ENCODE peak calls at places on chromosome 20, in six cellular contexts. One of them, this sample, is unnamed.

GRCh38 chr20:50708845-50709555 is 17.7 kb upstream of the RIPOR3 start:
- DNase-seq in GM12878: no peak
- DNase-seq in IMR-90: no peak
- DNase-seq in ovary: no peak
- DNase-seq in H1: no peak
- DNase-seq in A549: no peak
- DNase-seq in this sample: no peak

GRCh38 chr20:16803965-16804792 is 56.0 kb downstream of the OTOR start:
- DNase-seq in GM12878: no peak
- DNase-seq in IMR-90: peak; percentile 48
- DNase-seq in ovary: peak; percentile 26
- DNase-seq in H1: peak; percentile 88
- DNase-seq in A549: peak; percentile 51
- DNase-seq in this sample: peak; percentile 12

GRCh38 chr20:53321596-53321995 is 272.0 kb downstream of the ZNF217 start:
- DNase-seq in GM12878: no peak
- DNase-seq in IMR-90: no peak
- DNase-seq in ovary: no peak
- DNase-seq in H1: no peak
- DNase-seq in A549: no peak
- DNase-seq in this sample: no peak

GRCh38 chr20:36777152-36777551 is 3.6 kb upstream of the DSN1 start:
- DNase-seq in GM12878: no peak
- DNase-seq in IMR-90: no peak
- DNase-seq in ovary: no peak
- DNase-seq in H1: no peak
- DNase-seq in A549: no peak
- DNase-seq in this sample: no peak

GRCh38 chr20:44081476-44081875 is 105.5 kb downstream of the JPH2 start:
- DNase-seq in GM12878: no peak
- DNase-seq in IMR-90: no peak
- DNase-seq in ovary: no peak
- DNase-seq in H1: no peak
- DNase-seq in A549: no peak
- DNase-seq in this sample: no peak

GRCh38 chr20:51930775-51931174 is 128.5 kb upstream of the SALL4 start:
- DNase-seq in GM12878: no peak
- DNase-seq in IMR-90: peak; percentile 68
- DNase-seq in ovary: no peak
- DNase-seq in H1: no peak
- DNase-seq in A549: no peak
- DNase-seq in this sample: no peak

GRCh38 chr20:38358500-38358998 is 12.3 kb downstream of the LBP start:
- DNase-seq in GM12878: no peak
- DNase-seq in IMR-90: no peak
- DNase-seq in ovary: no peak
- DNase-seq in H1: no peak
- DNase-seq in A549: no peak
- DNase-seq in this sample: no peak

GRCh38 chr20:51750037-51750769 is 18.0 kb downstream of the ATP9A start:
- DNase-seq in GM12878: no peak
- DNase-seq in IMR-90: peak; percentile 94
- DNase-seq in ovary: no peak
- DNase-seq in H1: no peak
- DNase-seq in A549: peak; percentile 93
- DNase-seq in this sample: no peak

GRCh38 chr20:58236612-58237317 is 8.3 kb upstream of the ANKRD60 start:
- DNase-seq in GM12878: peak; percentile 12
- DNase-seq in IMR-90: peak; percentile 61
- DNase-seq in ovary: peak; percentile 54
- DNase-seq in H1: peak; percentile 97
- DNase-seq in A549: peak; percentile 84
- DNase-seq in this sample: peak; percentile 64

GRCh38 chr20:22805219-22805618 is 220.8 kb upstream of the FOXA2 start:
- DNase-seq in GM12878: no peak
- DNase-seq in IMR-90: peak; percentile 74
- DNase-seq in ovary: no peak
- DNase-seq in H1: no peak
- DNase-seq in A549: peak; percentile 33
- DNase-seq in this sample: no peak

GRCh38 chr20:51470521-51470875 is 72.0 kb downstream of the NFATC2 start:
- DNase-seq in GM12878: no peak
- DNase-seq in IMR-90: no peak
- DNase-seq in ovary: no peak
- DNase-seq in H1: no peak
- DNase-seq in A549: no peak
- DNase-seq in this sample: no peak

GRCh38 chr20:19885981-19886665 is 128.1 kb downstream of the RIN2 start:
- DNase-seq in GM12878: no peak
- DNase-seq in IMR-90: peak; percentile 61
- DNase-seq in ovary: peak; percentile 43
- DNase-seq in H1: no peak
- DNase-seq in A549: peak; percentile 62
- DNase-seq in this sample: no peak

GRCh38 chr20:57272883-57273282 is 6.4 kb upstream of the BMP7 start:
- DNase-seq in GM12878: no peak
- DNase-seq in IMR-90: no peak
- DNase-seq in ovary: no peak
- DNase-seq in H1: no peak
- DNase-seq in A549: no peak
- DNase-seq in this sample: no peak

GRCh38 chr20:40442181-40442963 is 246.7 kb downstream of the MAFB start:
- DNase-seq in GM12878: no peak
- DNase-seq in IMR-90: no peak
- DNase-seq in ovary: no peak
- DNase-seq in H1: no peak
- DNase-seq in A549: peak; percentile 5
- DNase-seq in this sample: no peak

GRCh38 chr20:52190437-52191131 is 995 bp downstream of the ZFP64 start:
- DNase-seq in GM12878: no peak
- DNase-seq in IMR-90: peak; percentile 11
- DNase-seq in ovary: peak; percentile 11
- DNase-seq in H1: peak; percentile 49
- DNase-seq in A549: peak; percentile 73
- DNase-seq in this sample: peak; percentile 53

GRCh38 chr20:44186674-44187053 is 324 bp downstream of the JPH2 start:
- DNase-seq in GM12878: no peak
- DNase-seq in IMR-90: no peak
- DNase-seq in ovary: no peak
- DNase-seq in H1: no peak
- DNase-seq in A549: no peak
- DNase-seq in this sample: no peak

GRCh38 chr20:51388227-51388626 is 154.3 kb downstream of the NFATC2 start:
- DNase-seq in GM12878: no peak
- DNase-seq in IMR-90: peak; percentile 66
- DNase-seq in ovary: no peak
- DNase-seq in H1: no peak
- DNase-seq in A549: no peak
- DNase-seq in this sample: no peak

GRCh38 chr20:37885593-37886507 is 17.1 kb upstream of the VSTM2L start:
- DNase-seq in GM12878: no peak
- DNase-seq in IMR-90: no peak
- DNase-seq in ovary: no peak
- DNase-seq in H1: no peak
- DNase-seq in A549: no peak
- DNase-seq in this sample: no peak

GRCh38 chr20:40189621-40190020 is 499.4 kb downstream of the MAFB start:
- DNase-seq in GM12878: no peak
- DNase-seq in IMR-90: no peak
- DNase-seq in ovary: no peak
- DNase-seq in H1: no peak
- DNase-seq in A549: no peak
- DNase-seq in this sample: no peak

GRCh38 chr20:50513169-50514034 is 3.2 kb downstream of the PTPN1 start:
- DNase-seq in GM12878: no peak
- DNase-seq in IMR-90: peak; percentile 80
- DNase-seq in ovary: no peak
- DNase-seq in H1: no peak
- DNase-seq in A549: no peak
- DNase-seq in this sample: no peak

GRCh38 chr20:59775221-59776055 is 158.0 kb downstream of the SYCP2 start:
- DNase-seq in GM12878: no peak
- DNase-seq in IMR-90: no peak
- DNase-seq in ovary: no peak
- DNase-seq in H1: peak; percentile 14
- DNase-seq in A549: no peak
- DNase-seq in this sample: no peak

GRCh38 chr20:59636791-59637370 is 32.5 kb downstream of the PHACTR3 start:
- DNase-seq in GM12878: no peak
- DNase-seq in IMR-90: no peak
- DNase-seq in ovary: no peak
- DNase-seq in H1: no peak
- DNase-seq in A549: no peak
- DNase-seq in this sample: no peak

GRCh38 chr20:52996726-52997125 is 24.6 kb downstream of the TSHZ2 start:
- DNase-seq in GM12878: no peak
- DNase-seq in IMR-90: no peak
- DNase-seq in ovary: no peak
- DNase-seq in H1: no peak
- DNase-seq in A549: no peak
- DNase-seq in this sample: no peak

GRCh38 chr20:39049684-39050554 is 87.8 kb downstream of the DHX35 start:
- DNase-seq in GM12878: peak; percentile 21
- DNase-seq in IMR-90: peak; percentile 51
- DNase-seq in ovary: peak; percentile 63
- DNase-seq in H1: peak; percentile 96
- DNase-seq in A549: peak; percentile 48
- DNase-seq in this sample: peak; percentile 76

GRCh38 chr20:33945391-33946079 is 48.2 kb upstream of the RALY start:
- DNase-seq in GM12878: no peak
- DNase-seq in IMR-90: peak; percentile 93
- DNase-seq in ovary: no peak
- DNase-seq in H1: no peak
- DNase-seq in A549: no peak
- DNase-seq in this sample: no peak

GRCh38 chr20:33902011-33902410 is 90.9 kb downstream of the CHMP4B start:
- DNase-seq in GM12878: no peak
- DNase-seq in IMR-90: no peak
- DNase-seq in ovary: no peak
- DNase-seq in H1: no peak
- DNase-seq in A549: no peak
- DNase-seq in this sample: no peak

GRCh38 chr20:59515013-59515905 is 89.1 kb upstream of the PHACTR3 start:
- DNase-seq in GM12878: no peak
- DNase-seq in IMR-90: peak; percentile 38
- DNase-seq in ovary: peak; percentile 17
- DNase-seq in H1: peak; percentile 95
- DNase-seq in A549: peak; percentile 88
- DNase-seq in this sample: no peak

GRCh38 chr20:20549699-20550098 is 162.7 kb downstream of the RALGAPA2 start:
- DNase-seq in GM12878: no peak
- DNase-seq in IMR-90: peak; percentile 73
- DNase-seq in ovary: no peak
- DNase-seq in H1: no peak
- DNase-seq in A549: no peak
- DNase-seq in this sample: no peak

GRCh38 chr20:17835941-17836861 is 132.4 kb downstream of the SNX5 start:
- DNase-seq in GM12878: no peak
- DNase-seq in IMR-90: peak; percentile 87
- DNase-seq in ovary: peak; percentile 60
- DNase-seq in H1: no peak
- DNase-seq in A549: no peak
- DNase-seq in this sample: no peak

GRCh38 chr20:3461191-3461874 is 9.5 kb upstream of the ATRN start:
- DNase-seq in GM12878: no peak
- DNase-seq in IMR-90: peak; percentile 49
- DNase-seq in ovary: no peak
- DNase-seq in H1: peak; percentile 51
- DNase-seq in A549: no peak
- DNase-seq in this sample: no peak

GRCh38 chr20:16472045-16472872 is 101.0 kb downstream of the KIF16B start:
- DNase-seq in GM12878: no peak
- DNase-seq in IMR-90: peak; percentile 45
- DNase-seq in ovary: no peak
- DNase-seq in H1: no peak
- DNase-seq in A549: no peak
- DNase-seq in this sample: no peak

GRCh38 chr20:53706511-53707031 is 112.9 kb upstream of the ZNF217 start:
- DNase-seq in GM12878: peak; percentile 81
- DNase-seq in IMR-90: peak; percentile 83
- DNase-seq in ovary: no peak
- DNase-seq in H1: no peak
- DNase-seq in A549: no peak
- DNase-seq in this sample: no peak

GRCh38 chr20:32623667-32624157 is 38.6 kb upstream of the NOL4L start:
- DNase-seq in GM12878: no peak
- DNase-seq in IMR-90: no peak
- DNase-seq in ovary: no peak
- DNase-seq in H1: no peak
- DNase-seq in A549: no peak
- DNase-seq in this sample: no peak

GRCh38 chr20:6630494-6630893 is 137.0 kb upstream of the BMP2 start:
- DNase-seq in GM12878: no peak
- DNase-seq in IMR-90: no peak
- DNase-seq in ovary: no peak
- DNase-seq in H1: no peak
- DNase-seq in A549: no peak
- DNase-seq in this sample: no peak

GRCh38 chr20:33859157-33859695 is 48.1 kb downstream of the CHMP4B start:
- DNase-seq in GM12878: no peak
- DNase-seq in IMR-90: no peak
- DNase-seq in ovary: no peak
- DNase-seq in H1: no peak
- DNase-seq in A549: no peak
- DNase-seq in this sample: no peak

GRCh38 chr20:46192376-46192944 is 74.3 kb downstream of the CD40 start:
- DNase-seq in GM12878: no peak
- DNase-seq in IMR-90: no peak
- DNase-seq in ovary: no peak
- DNase-seq in H1: no peak
- DNase-seq in A549: no peak
- DNase-seq in this sample: no peak
- TF ChIP-seq POLR2A in GM12878: no peak
- TF ChIP-seq POLR2A in IMR-90: no peak
- TF ChIP-seq POLR2A in ovary: no peak
- TF ChIP-seq POLR2A in H1: no peak
- TF ChIP-seq POLR2A in A549: no peak
- TF ChIP-seq POLR2A in this sample: no peak

GRCh38 chr20:63873477-63873971 is 8.5 kb downstream of the TPD52L2 start:
- DNase-seq in GM12878: no peak
- DNase-seq in IMR-90: peak; percentile 92
- DNase-seq in ovary: no peak
- DNase-seq in H1: no peak
- DNase-seq in A549: no peak
- DNase-seq in this sample: no peak
- TF ChIP-seq POLR2A in GM12878: no peak
- TF ChIP-seq POLR2A in IMR-90: no peak
- TF ChIP-seq POLR2A in ovary: no peak
- TF ChIP-seq POLR2A in H1: no peak
- TF ChIP-seq POLR2A in A549: no peak
- TF ChIP-seq POLR2A in this sample: no peak

GRCh38 chr20:1417273-1417672 is 24.4 kb upstream of the FKBP1A start:
- DNase-seq in GM12878: no peak
- DNase-seq in IMR-90: peak; percentile 49
- DNase-seq in ovary: no peak
- DNase-seq in H1: no peak
- DNase-seq in A549: no peak
- DNase-seq in this sample: no peak
- TF ChIP-seq POLR2A in GM12878: no peak
- TF ChIP-seq POLR2A in IMR-90: no peak
- TF ChIP-seq POLR2A in ovary: no peak
- TF ChIP-seq POLR2A in H1: no peak
- TF ChIP-seq POLR2A in A549: no peak
- TF ChIP-seq POLR2A in this sample: no peak

GRCh38 chr20:35616465-35617396 is 1.1 kb downstream of the SPAG4 start:
- DNase-seq in GM12878: peak; percentile 98
- DNase-seq in IMR-90: peak; percentile 99
- DNase-seq in ovary: peak; percentile 92
- DNase-seq in H1: peak; percentile 88
- DNase-seq in A549: peak; percentile 87
- DNase-seq in this sample: peak; percentile 88
- TF ChIP-seq POLR2A in GM12878: no peak
- TF ChIP-seq POLR2A in IMR-90: peak; percentile 62
- TF ChIP-seq POLR2A in ovary: peak; percentile 37
- TF ChIP-seq POLR2A in H1: peak; percentile 44
- TF ChIP-seq POLR2A in A549: peak; percentile 44
- TF ChIP-seq POLR2A in this sample: no peak

This sample was measured in GM12892.